ENCODE peak calls at places on chromosomes 2 and 18, in five cellular contexts. One of them, this sample, is unnamed. For H3K27me3, the result is how much of the 10 kb centered on the place peaks cover.

GRCh38 chr2:189440947-189441708 is at the start of gene WDR75:
- DNase-seq in astrocyte: peak
- DNase-seq in thyroid gland: peak
- DNase-seq in CD8-positive, alpha-beta T cell: peak
- DNase-seq in left ventricle myocardium inferior: peak
- DNase-seq in this sample: peak

GRCh38 chr2:178309541-178309940 is 115.2 kb downstream of the OSBPL6 start:
- DNase-seq in thyroid gland: no peak
- DNase-seq in CD8-positive, alpha-beta T cell: no peak
- DNase-seq in astrocyte: no peak
- DNase-seq in left ventricle myocardium inferior: no peak
- DNase-seq in this sample: no peak

GRCh38 chr2:134244587-134244986 is 9.3 kb upstream of the MGAT5 start:
- DNase-seq in astrocyte: no peak
- DNase-seq in CD8-positive, alpha-beta T cell: no peak
- DNase-seq in thyroid gland: no peak
- DNase-seq in left ventricle myocardium inferior: no peak
- DNase-seq in this sample: no peak

GRCh38 chr2:54709341-54709809 is 14.1 kb upstream of the EML6 start:
- DNase-seq in astrocyte: no peak
- DNase-seq in CD8-positive, alpha-beta T cell: no peak
- DNase-seq in thyroid gland: peak
- DNase-seq in left ventricle myocardium inferior: peak
- DNase-seq in this sample: no peak

GRCh38 chr2:197904446-197904845 is 100.1 kb downstream of the PLCL1 start:
- DNase-seq in thyroid gland: no peak
- DNase-seq in CD8-positive, alpha-beta T cell: no peak
- DNase-seq in left ventricle myocardium inferior: no peak
- DNase-seq in astrocyte: no peak
- DNase-seq in this sample: no peak

GRCh38 chr2:101657787-101658186 is 39.7 kb upstream of the MAP4K4 start:
- DNase-seq in left ventricle myocardium inferior: no peak
- DNase-seq in thyroid gland: no peak
- DNase-seq in CD8-positive, alpha-beta T cell: no peak
- DNase-seq in astrocyte: no peak
- DNase-seq in this sample: no peak

GRCh38 chr2:219547621-219548020 is 3.8 kb downstream of the TMEM198 start:
- DNase-seq in left ventricle myocardium inferior: no peak
- DNase-seq in astrocyte: no peak
- DNase-seq in CD8-positive, alpha-beta T cell: no peak
- DNase-seq in thyroid gland: no peak
- DNase-seq in this sample: no peak

GRCh38 chr18:48975817-48976649 is 25.3 kb upstream of the SMAD7 start:
- DNase-seq in left ventricle myocardium inferior: peak
- DNase-seq in CD8-positive, alpha-beta T cell: peak
- DNase-seq in astrocyte: peak
- DNase-seq in thyroid gland: peak
- DNase-seq in this sample: no peak

GRCh38 chr2:199495147-199495546 is 37.4 kb upstream of the SATB2 start:
- DNase-seq in astrocyte: no peak
- DNase-seq in thyroid gland: no peak
- DNase-seq in left ventricle myocardium inferior: no peak
- DNase-seq in CD8-positive, alpha-beta T cell: no peak
- DNase-seq in this sample: no peak

GRCh38 chr18:74395006-74395405 is 62.1 kb downstream of the DIPK1C start:
- DNase-seq in thyroid gland: no peak
- DNase-seq in left ventricle myocardium inferior: no peak
- DNase-seq in CD8-positive, alpha-beta T cell: no peak
- DNase-seq in astrocyte: no peak
- DNase-seq in this sample: no peak

GRCh38 chr2:96642564-96643350 is at the start of gene FER1L5:
- DNase-seq in CD8-positive, alpha-beta T cell: no peak
- DNase-seq in astrocyte: peak
- DNase-seq in thyroid gland: peak
- DNase-seq in left ventricle myocardium inferior: no peak
- DNase-seq in this sample: no peak

GRCh38 chr18:48300463-48300961 is 108.7 kb downstream of the ZBTB7C start:
- DNase-seq in thyroid gland: no peak
- DNase-seq in astrocyte: no peak
- DNase-seq in left ventricle myocardium inferior: peak
- DNase-seq in CD8-positive, alpha-beta T cell: no peak
- DNase-seq in this sample: no peak

GRCh38 chr2:151902829-151903228 is 74.6 kb upstream of the ARL5A start:
- DNase-seq in CD8-positive, alpha-beta T cell: no peak
- DNase-seq in thyroid gland: no peak
- DNase-seq in astrocyte: no peak
- DNase-seq in left ventricle myocardium inferior: no peak
- DNase-seq in this sample: no peak
- H3K27me3 ChIP-seq in CD8-positive, alpha-beta T cell: under half
- H3K27me3 ChIP-seq in thyroid gland: under half
- H3K27me3 ChIP-seq in astrocyte: under half
- H3K27me3 ChIP-seq in left ventricle myocardium inferior: under half
- H3K27me3 ChIP-seq in this sample: under half

GRCh38 chr18:35658112-35658511 is 76.6 kb downstream of the GALNT1 start:
- DNase-seq in astrocyte: no peak
- DNase-seq in CD8-positive, alpha-beta T cell: no peak
- DNase-seq in left ventricle myocardium inferior: no peak
- DNase-seq in thyroid gland: no peak
- DNase-seq in this sample: no peak

GRCh38 chr18:35653392-35653791 is 71.9 kb downstream of the GALNT1 start:
- DNase-seq in thyroid gland: no peak
- DNase-seq in left ventricle myocardium inferior: no peak
- DNase-seq in CD8-positive, alpha-beta T cell: no peak
- DNase-seq in astrocyte: no peak
- DNase-seq in this sample: no peak
- TF ChIP-seq CTCF in thyroid gland: no peak
- TF ChIP-seq CTCF in left ventricle myocardium inferior: no peak
- TF ChIP-seq CTCF in CD8-positive, alpha-beta T cell: no peak
- TF ChIP-seq CTCF in astrocyte: no peak
- TF ChIP-seq CTCF in this sample: no peak

GRCh38 chr2:128384956-128385355 is 66.3 kb upstream of the HS6ST1 start:
- DNase-seq in thyroid gland: peak
- DNase-seq in astrocyte: no peak
- DNase-seq in left ventricle myocardium inferior: no peak
- DNase-seq in CD8-positive, alpha-beta T cell: no peak
- DNase-seq in this sample: no peak

GRCh38 chr2:128388414-128389032 is 69.9 kb upstream of the HS6ST1 start:
- DNase-seq in left ventricle myocardium inferior: peak
- DNase-seq in astrocyte: no peak
- DNase-seq in thyroid gland: no peak
- DNase-seq in CD8-positive, alpha-beta T cell: no peak
- DNase-seq in this sample: peak

GRCh38 chr2:128386066-128386465 is 67.4 kb upstream of the HS6ST1 start:
- DNase-seq in left ventricle myocardium inferior: no peak
- DNase-seq in thyroid gland: no peak
- DNase-seq in astrocyte: no peak
- DNase-seq in CD8-positive, alpha-beta T cell: no peak
- DNase-seq in this sample: no peak

GRCh38 chr2:128384446-128384845 is 65.8 kb upstream of the HS6ST1 start:
- DNase-seq in astrocyte: no peak
- DNase-seq in left ventricle myocardium inferior: no peak
- DNase-seq in thyroid gland: peak
- DNase-seq in CD8-positive, alpha-beta T cell: no peak
- DNase-seq in this sample: no peak

DNA sequence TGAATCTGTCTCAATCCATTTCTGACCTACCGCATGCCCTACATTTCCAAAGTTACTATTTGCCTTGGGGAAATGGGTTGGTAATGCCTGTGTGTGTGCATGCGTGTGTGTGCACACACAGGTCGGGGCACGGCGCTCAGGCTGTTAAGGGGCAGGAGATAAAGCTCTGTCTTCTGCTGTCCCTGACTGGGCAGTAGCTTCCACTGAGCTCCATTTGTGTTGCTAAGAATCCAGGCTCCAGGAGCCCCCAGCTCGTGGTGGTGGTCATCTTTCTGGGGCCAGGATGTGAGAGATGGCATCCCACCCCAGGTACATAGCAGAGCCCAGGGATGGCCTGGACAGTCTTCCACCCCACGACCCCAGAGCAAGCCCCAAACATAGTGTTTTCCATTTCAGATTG is 66.7 kb upstream of the HS6ST1 start:
- DNase-seq in thyroid gland: no peak
- DNase-seq in CD8-positive, alpha-beta T cell: no peak
- DNase-seq in left ventricle myocardium inferior: no peak
- DNase-seq in astrocyte: no peak
- DNase-seq in this sample: no peak
- H3K27me3 ChIP-seq in thyroid gland: under half
- H3K27me3 ChIP-seq in CD8-positive, alpha-beta T cell: under half
- H3K27me3 ChIP-seq in left ventricle myocardium inferior: under half
- H3K27me3 ChIP-seq in astrocyte: under half
- H3K27me3 ChIP-seq in this sample: under half

GRCh38 chr2:146701183-146701582 is 1143.6 kb upstream of the ACVR2A start:
- DNase-seq in astrocyte: no peak
- DNase-seq in left ventricle myocardium inferior: no peak
- DNase-seq in thyroid gland: no peak
- DNase-seq in CD8-positive, alpha-beta T cell: no peak
- DNase-seq in this sample: no peak
- TF ChIP-seq CTCF in astrocyte: no peak
- TF ChIP-seq CTCF in left ventricle myocardium inferior: no peak
- TF ChIP-seq CTCF in thyroid gland: no peak
- TF ChIP-seq CTCF in CD8-positive, alpha-beta T cell: no peak
- TF ChIP-seq CTCF in this sample: no peak

DNA sequence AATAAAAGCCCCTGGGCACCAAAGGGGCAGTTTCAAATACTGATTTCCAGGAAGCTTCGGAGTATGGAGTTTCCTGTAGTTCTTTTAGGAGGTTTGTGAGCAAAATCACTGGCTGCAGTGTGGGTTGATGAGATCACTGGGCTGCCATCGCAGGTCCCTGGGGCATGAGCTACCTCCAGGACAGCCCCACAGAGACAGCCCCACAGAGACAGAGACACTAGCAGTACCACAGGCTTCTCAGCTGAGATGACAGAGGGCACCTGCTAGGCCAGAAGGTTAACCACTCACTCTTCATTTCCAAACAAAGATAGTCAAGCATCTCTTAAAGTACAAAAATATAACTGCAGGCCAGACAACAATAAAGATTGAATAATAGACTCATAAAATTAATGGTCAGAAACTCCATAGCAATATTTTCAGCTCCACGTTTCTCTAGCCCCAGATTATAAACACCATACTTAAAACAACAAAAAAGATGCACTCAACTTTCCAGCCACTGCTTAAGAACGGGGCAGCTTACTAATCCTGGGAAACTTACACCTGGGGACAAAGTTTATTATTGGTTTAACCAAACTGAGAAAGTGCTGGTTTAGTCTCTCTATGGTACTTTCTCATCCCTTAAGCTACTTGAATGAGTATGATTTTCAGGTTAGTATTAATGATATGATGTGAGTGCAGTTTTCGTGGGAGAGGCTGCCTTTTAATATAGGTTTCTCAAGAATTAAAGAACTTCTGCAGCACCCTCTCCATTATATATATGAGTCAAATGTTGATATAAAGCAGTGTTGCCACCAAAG is 11.6 kb downstream of the AFF3 start:
- DNase-seq in astrocyte: no peak
- DNase-seq in thyroid gland: no peak
- DNase-seq in left ventricle myocardium inferior: no peak
- DNase-seq in CD8-positive, alpha-beta T cell: no peak
- DNase-seq in this sample: no peak
- H3K27me3 ChIP-seq in astrocyte: under half
- H3K27me3 ChIP-seq in thyroid gland: under half
- H3K27me3 ChIP-seq in left ventricle myocardium inferior: under half
- H3K27me3 ChIP-seq in CD8-positive, alpha-beta T cell: under half
- H3K27me3 ChIP-seq in this sample: under half

DNA sequence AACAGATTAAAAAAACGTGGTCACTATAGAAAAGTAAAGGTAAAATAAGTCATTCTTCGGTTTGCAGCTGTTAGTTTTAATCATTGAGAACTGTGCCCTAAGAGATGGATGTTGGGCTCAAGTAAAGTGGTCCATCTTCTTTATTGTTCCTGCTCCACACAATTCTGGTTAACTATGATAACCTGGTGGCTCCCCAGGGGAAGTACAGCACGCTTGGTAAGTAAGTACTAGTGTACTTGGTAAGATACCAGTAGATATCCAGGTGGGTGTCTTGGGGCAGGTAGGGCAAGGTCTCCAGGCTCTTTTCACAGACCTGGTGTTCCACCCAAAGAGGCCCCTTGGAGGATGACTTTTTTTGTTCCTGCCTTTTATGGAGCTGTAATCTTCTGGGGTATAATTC is 31.6 kb upstream of the DLX2 start:
- DNase-seq in left ventricle myocardium inferior: no peak
- DNase-seq in thyroid gland: no peak
- DNase-seq in astrocyte: no peak
- DNase-seq in CD8-positive, alpha-beta T cell: no peak
- DNase-seq in this sample: no peak
- TF ChIP-seq CTCF in left ventricle myocardium inferior: no peak
- TF ChIP-seq CTCF in thyroid gland: no peak
- TF ChIP-seq CTCF in astrocyte: no peak
- TF ChIP-seq CTCF in CD8-positive, alpha-beta T cell: no peak
- TF ChIP-seq CTCF in this sample: no peak

GRCh38 chr2:45634223-45634622 is 17.3 kb upstream of the PRKCE start:
- DNase-seq in thyroid gland: no peak
- DNase-seq in astrocyte: no peak
- DNase-seq in left ventricle myocardium inferior: no peak
- DNase-seq in CD8-positive, alpha-beta T cell: no peak
- DNase-seq in this sample: no peak

GRCh38 chr2:45631955-45632354 is 19.5 kb upstream of the PRKCE start:
- DNase-seq in astrocyte: no peak
- DNase-seq in CD8-positive, alpha-beta T cell: no peak
- DNase-seq in thyroid gland: no peak
- DNase-seq in left ventricle myocardium inferior: no peak
- DNase-seq in this sample: no peak

GRCh38 chr2:45637440-45637839 is 14.0 kb upstream of the PRKCE start:
- DNase-seq in astrocyte: peak
- DNase-seq in left ventricle myocardium inferior: no peak
- DNase-seq in CD8-positive, alpha-beta T cell: no peak
- DNase-seq in thyroid gland: no peak
- DNase-seq in this sample: no peak

GRCh38 chr2:45640575-45640974 is 10.9 kb upstream of the PRKCE start:
- DNase-seq in CD8-positive, alpha-beta T cell: no peak
- DNase-seq in left ventricle myocardium inferior: no peak
- DNase-seq in thyroid gland: no peak
- DNase-seq in astrocyte: no peak
- DNase-seq in this sample: no peak

GRCh38 chr2:45636013-45636412 is 15.5 kb upstream of the PRKCE start:
- DNase-seq in astrocyte: no peak
- DNase-seq in CD8-positive, alpha-beta T cell: no peak
- DNase-seq in thyroid gland: no peak
- DNase-seq in left ventricle myocardium inferior: no peak
- DNase-seq in this sample: no peak
- H3K27me3 ChIP-seq in astrocyte: under half
- H3K27me3 ChIP-seq in CD8-positive, alpha-beta T cell: under half
- H3K27me3 ChIP-seq in thyroid gland: under half
- H3K27me3 ChIP-seq in left ventricle myocardium inferior: under half
- H3K27me3 ChIP-seq in this sample: under half

GRCh38 chr18:57959278-57959677 is 84.7 kb upstream of the NEDD4L start:
- DNase-seq in astrocyte: peak
- DNase-seq in thyroid gland: peak
- DNase-seq in left ventricle myocardium inferior: no peak
- DNase-seq in CD8-positive, alpha-beta T cell: no peak
- DNase-seq in this sample: peak
- TF ChIP-seq CTCF in astrocyte: peak
- TF ChIP-seq CTCF in thyroid gland: peak
- TF ChIP-seq CTCF in left ventricle myocardium inferior: no peak
- TF ChIP-seq CTCF in CD8-positive, alpha-beta T cell: no peak
- TF ChIP-seq CTCF in this sample: peak

This sample was measured in Caco-2.